ENCODE peak calls at places on chromosomes 6 and 20, in five cellular contexts. B, Q, M, C and L are unnamed samples.
A peak's percentile ranks its signal among the peaks of the same experiment; 100 is the strongest.

GRCh38 chr20:59006167-59006863 is 739 bp downstream of the CTSZ start:
- DNase-seq in B (no peak), Q (peak; percentile 29), M (peak; percentile 67), C (no peak), L (peak; percentile 85)

GRCh38 chr20:44768256-44768655 is 22.6 kb downstream of the KCNK15 start:
- DNase-seq in B (no peak), Q (no peak), M (no peak), C (no peak), L (peak; percentile 23)

GRCh38 chr6:108157972-108158441 is 7.8 kb upstream of the NR2E1 start:
- DNase-seq in B (no peak), Q (no peak), M (no peak), C (no peak), L (no peak)

GRCh38 chr20:1232538-1233111 is 6.8 kb downstream of the RAD21L1 start:
- DNase-seq in B (no peak), Q (no peak), M (no peak), C (no peak), L (no peak)

GRCh38 chr6:141388666-141389065 is 744.1 kb upstream of the GJE1 start:
- DNase-seq in B (no peak), Q (no peak), M (no peak), C (no peak), L (no peak)

GRCh38 chr6:157997893-157998608 is 16.4 kb downstream of the SYNJ2 start:
- DNase-seq in B (no peak), Q (no peak), M (no peak), C (no peak), L (no peak)

GRCh38 chr6:46410330-46410953 is 80.8 kb downstream of the RCAN2 start:
- DNase-seq in B (peak; percentile 57), Q (peak; percentile 30), M (no peak), C (no peak), L (no peak)

GRCh38 chr6:167091149-167092107 is 31.5 kb upstream of the CCR6 start:
- DNase-seq in B (no peak), Q (no peak), M (no peak), C (no peak), L (no peak)

GRCh38 chr6:4210619-4211419 is 75.4 kb upstream of the ECI2 start:
- DNase-seq in B (peak; percentile 75), Q (peak; percentile 30), M (peak; percentile 71), C (peak; percentile 69), L (no peak)

GRCh38 chr20:19993937-19994667 is 23.1 kb upstream of the NAA20 start:
- DNase-seq in B (peak; percentile 39), Q (no peak), M (no peak), C (no peak), L (no peak)
- H3K27ac ChIP-seq in B (peak overlapping the region; percentile 93), Q (peak overlapping the region; percentile 67), M (peak overlapping the region; percentile 73), C (peak overlapping the region; percentile 63), L (peak overlapping the region; percentile 84)

DNA sequence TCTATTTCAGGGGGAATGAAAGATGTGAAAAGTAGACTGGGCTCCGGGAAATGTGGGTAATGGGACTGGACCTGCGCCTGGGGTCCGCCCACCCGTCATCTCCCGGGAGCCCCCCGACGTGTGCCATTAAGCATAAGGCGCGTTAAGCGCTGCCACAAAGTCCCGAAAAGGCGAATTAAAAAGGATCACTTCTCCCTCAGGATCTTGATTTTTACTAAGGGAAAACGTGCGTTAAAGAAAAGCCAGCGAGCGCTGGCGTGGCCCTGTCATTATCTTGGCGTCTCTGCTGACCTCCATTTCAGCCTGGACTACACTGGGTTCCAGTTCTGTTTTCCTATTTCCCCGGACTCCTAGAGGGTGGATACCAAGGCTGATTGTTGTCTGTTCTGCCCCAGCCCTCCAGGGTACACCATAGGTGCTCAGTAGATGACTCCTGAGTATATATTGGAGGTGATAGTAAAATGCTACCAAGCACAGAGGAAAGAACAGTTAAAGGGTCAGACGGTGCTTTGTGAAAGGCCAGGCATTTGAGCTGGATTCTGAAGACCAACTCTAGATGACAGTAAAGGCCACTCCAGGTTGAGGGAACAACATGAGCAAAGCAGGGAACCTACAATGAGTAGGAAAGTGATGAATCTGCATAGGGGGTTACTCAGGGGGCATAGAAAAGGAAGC is 89.2 kb upstream of the ARID1B start:
- DNase-seq in B (peak; percentile 33), Q (no peak), M (no peak), C (peak; percentile 29), L (no peak)
- H3K4me3 ChIP-seq in B (peak overlapping the region; percentile 57), Q (peak overlapping the region; percentile 65), M (peak overlapping the region; percentile 73), C (peak overlapping the region; percentile 63), L (peak overlapping the region; percentile 63)

GRCh38 chr6:152221806-152222628 is 414.5 kb downstream of the ESR1 start:
- DNase-seq in B (no peak), Q (no peak), M (no peak), C (no peak), L (no peak)
- H3K27ac ChIP-seq in B (no peak overlapping the region), Q (no peak overlapping the region), M (no peak overlapping the region), C (no peak overlapping the region), L (no peak overlapping the region)

GRCh38 chr6:42963855-42964605 is 3.5 kb downstream of the GNMT start:
- DNase-seq in B (peak; percentile 49), Q (no peak), M (no peak), C (no peak), L (peak; percentile 63)
- H3K4me3 ChIP-seq in B (no peak overlapping the region), Q (no peak overlapping the region), M (no peak overlapping the region), C (no peak overlapping the region), L (no peak overlapping the region)

GRCh38 chr6:155030148-155030720 is 35.1 kb downstream of the TIAM2 start:
- DNase-seq in B (no peak), Q (no peak), M (no peak), C (no peak), L (no peak)

GRCh38 chr6:155022726-155023125 is 27.6 kb downstream of the TIAM2 start:
- DNase-seq in B (no peak), Q (no peak), M (no peak), C (no peak), L (no peak)

GRCh38 chr6:155023717-155024116 is 28.6 kb downstream of the TIAM2 start:
- DNase-seq in B (no peak), Q (no peak), M (no peak), C (no peak), L (no peak)

GRCh38 chr6:155024628-155025027 is 29.5 kb downstream of the TIAM2 start:
- DNase-seq in B (no peak), Q (no peak), M (no peak), C (no peak), L (no peak)

DNA sequence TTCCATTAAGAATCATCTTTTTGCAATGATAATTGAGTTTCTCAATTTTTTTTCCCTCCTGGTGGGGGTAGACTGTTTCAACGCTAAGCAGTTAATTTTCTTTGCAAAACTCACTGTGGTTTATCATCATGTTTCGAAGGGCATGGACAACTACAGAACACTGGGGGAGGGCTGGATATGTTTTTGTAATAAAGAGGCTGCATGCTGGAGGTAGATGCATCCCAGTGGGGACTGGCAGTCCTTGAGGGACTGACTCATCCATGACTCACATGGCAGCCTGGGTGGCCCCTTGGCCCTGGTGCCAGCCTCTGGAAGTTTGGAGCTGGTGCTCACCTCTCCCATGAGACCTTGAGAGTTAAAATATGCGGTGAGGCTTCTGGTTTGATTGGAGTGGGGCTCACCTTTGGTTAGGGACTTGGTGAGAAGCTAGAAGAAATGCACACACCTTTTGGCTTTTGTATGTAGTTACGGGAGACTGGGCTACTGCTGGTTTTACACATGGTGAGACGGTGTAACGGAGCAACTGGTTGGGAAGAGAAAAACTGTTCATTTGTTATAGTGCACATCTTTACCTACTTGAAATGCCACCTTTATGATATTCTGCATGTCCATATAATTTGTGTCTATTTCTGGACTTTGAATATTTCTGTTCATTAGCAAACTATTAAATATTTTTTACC is 31.4 kb downstream of the TIAM2 start:
- DNase-seq in B (peak; percentile 85), Q (peak; percentile 52), M (peak; percentile 88), C (peak; percentile 42), L (no peak)
- H3K27ac ChIP-seq in B (no peak overlapping the region), Q (no peak overlapping the region), M (peak overlapping the region; percentile 2), C (no peak overlapping the region), L (no peak overlapping the region)

DNA sequence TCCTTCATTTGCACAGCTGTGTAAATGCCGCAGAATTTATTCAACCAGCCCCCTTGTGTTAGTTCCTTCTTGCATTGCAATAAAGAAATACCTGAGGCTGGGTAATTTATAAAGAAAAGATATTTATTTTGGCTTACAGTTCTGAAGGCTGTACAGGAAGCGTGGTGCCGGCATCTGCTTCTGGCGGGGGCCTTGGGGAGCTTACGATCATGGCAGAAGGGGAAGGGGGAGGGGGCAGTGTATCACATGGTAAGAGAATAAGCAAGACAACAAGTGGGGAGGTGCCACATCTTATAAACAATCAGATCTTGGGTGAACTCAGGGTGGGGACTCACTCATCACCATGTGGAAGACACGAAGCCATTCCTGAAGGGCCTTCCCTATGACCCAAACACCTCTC is 102.0 kb upstream of the RNF24 start:
- DNase-seq in B (no peak), Q (no peak), M (no peak), C (no peak), L (no peak)
- H3K4me3 ChIP-seq in B (no peak overlapping the region), Q (no peak overlapping the region), M (no peak overlapping the region), C (no peak overlapping the region), L (no peak overlapping the region)

GRCh38 chr6:80504882-80505281 is 398.4 kb downstream of the BCKDHB start:
- DNase-seq in B (no peak), Q (no peak), M (no peak), C (no peak), L (no peak)

GRCh38 chr6:80503660-80504059 is 397.2 kb downstream of the BCKDHB start:
- DNase-seq in B (no peak), Q (no peak), M (no peak), C (no peak), L (no peak)

DNA sequence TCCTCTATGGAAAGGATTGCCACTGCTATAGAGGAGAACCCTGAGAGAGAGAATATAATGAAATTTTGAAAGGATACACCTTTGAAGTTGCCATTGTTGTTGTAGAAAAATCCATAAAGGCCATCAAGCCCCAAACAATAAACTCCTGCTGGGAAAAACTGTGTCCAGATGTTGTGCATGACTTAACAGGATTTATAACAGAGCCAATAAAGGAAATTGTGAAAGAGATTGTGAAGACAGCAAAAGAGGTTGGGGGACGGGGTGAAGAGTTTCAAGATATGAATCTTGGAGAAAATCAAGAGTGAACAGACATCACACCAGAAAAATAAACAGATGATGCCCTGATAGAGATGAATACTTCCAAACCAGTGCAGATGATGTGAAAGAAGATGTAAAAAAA is 396.4 kb downstream of the BCKDHB start:
- DNase-seq in B (no peak), Q (no peak), M (no peak), C (no peak), L (no peak)
- H3K27ac ChIP-seq in B (no peak overlapping the region), Q (no peak overlapping the region), M (no peak overlapping the region), C (no peak overlapping the region), L (no peak overlapping the region)